ENCODE peak calls at places on chromosomes 3 and 15, in ten cellular contexts. E is tibial artery, T is tibial nerve, Q is cardiac muscle cell, U is neuronal stem cell, N is prostate gland, F is astrocyte, I is pancreas, V is endothelial cell of umbilical vein, O is left ventricle myocardium inferior. K is an unnamed sample. For H3K4me1, the result is how much of the 10 kb centered on the place peaks cover.

GRCh38 chr3:149152420-149152819 is 23.0 kb downstream of the HPS3 start:
- DNase-seq in E (no peak), T (no peak), Q (no peak), U (no peak), N (no peak), F (peak), I (no peak), V (no peak), O (no peak), K (no peak)

GRCh38 chr3:96803860-96804259 is 10.5 kb upstream of the EPHA6 start:
- DNase-seq in E (no peak), T (no peak), Q (no peak), U (no peak), N (no peak), F (no peak), I (no peak), V (no peak), O (no peak), K (no peak)

GRCh38 chr3:162525052-162525451 is 1028.4 kb downstream of the OTOL1 start:
- DNase-seq in E (no peak), T (peak), Q (no peak), U (no peak), N (no peak), F (peak), I (no peak), V (no peak), O (no peak), K (no peak)

GRCh38 chr15:94186770-94187331 is 44.5 kb upstream of the MCTP2 start:
- DNase-seq in E (no peak), T (no peak), Q (no peak), U (no peak), N (no peak), F (no peak), I (no peak), V (no peak), O (no peak), K (no peak)

GRCh38 chr3:78204977-78205376 is 1165.1 kb downstream of the ROBO2 start:
- DNase-seq in E (no peak), T (no peak), Q (peak), U (no peak), N (no peak), F (peak), I (no peak), V (peak), O (no peak), K (no peak)

GRCh38 chr3:172046268-172046915 is 7.0 kb downstream of the FNDC3B start:
- DNase-seq in E (no peak), T (no peak), Q (no peak), U (no peak), N (no peak), F (peak), I (no peak), V (no peak), O (no peak), K (no peak)

GRCh38 chr15:53072077-53072476 is 281.9 kb upstream of the ONECUT1 start:
- DNase-seq in E (no peak), T (no peak), Q (peak), U (peak), N (no peak), F (peak), I (peak), V (peak), O (no peak), K (no peak)

GRCh38 chr3:97793415-97794019 is 28.3 kb upstream of the CRYBG3 start:
- DNase-seq in E (no peak), T (peak), Q (peak), U (peak), N (peak), F (peak), I (no peak), V (peak), O (no peak), K (no peak)

GRCh38 chr3:69385723-69386483 is at the start of gene FRMD4B:
- DNase-seq in E (peak), T (no peak), Q (peak), U (no peak), N (peak), F (peak), I (peak), V (peak), O (peak), K (no peak)

GRCh38 chr3:43863966-43864933 is 173.5 kb downstream of the ABHD5 start:
- DNase-seq in E (no peak), T (no peak), Q (no peak), U (no peak), N (no peak), F (no peak), I (peak), V (no peak), O (no peak), K (no peak)

DNA sequence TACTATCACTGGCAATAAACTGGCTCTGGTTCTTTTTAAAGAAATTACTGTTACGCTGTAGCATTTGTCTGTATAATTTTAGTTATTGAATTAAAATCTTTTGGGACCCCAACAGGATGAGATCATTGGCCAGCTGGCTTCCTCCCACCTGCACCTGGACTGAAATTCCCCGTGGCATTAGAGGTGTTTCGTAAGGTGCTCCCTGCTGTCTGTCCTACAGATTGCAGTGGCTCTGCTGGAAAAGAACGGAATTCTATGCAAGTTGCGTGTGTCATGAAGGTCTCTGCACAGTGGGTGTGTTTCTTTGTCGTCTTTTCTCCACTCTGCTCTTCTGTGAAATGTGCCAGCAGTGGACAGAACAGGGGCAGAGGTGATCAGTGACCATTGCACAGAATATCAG is 383.4 kb downstream of the PTPRG start:
- DNase-seq in E (no peak), T (no peak), Q (no peak), U (no peak), N (no peak), F (no peak), I (no peak), V (no peak), O (no peak), K (no peak)
- H3K4me3 ChIP-seq in E (no peak), T (no peak), Q (no peak), U (no peak), N (no peak), F (no peak), I (no peak), V (no peak), O (no peak), K (no peak)

GRCh38 chr3:153625506-153625905 is 463.5 kb downstream of the RAP2B start:
- DNase-seq in E (no peak), T (no peak), Q (no peak), U (no peak), N (no peak), F (no peak), I (no peak), V (peak), O (no peak), K (no peak)
- H3K4me1 ChIP-seq in E (under half), T (under half), Q (under half), U (under half), N (under half), F (under half), I (under half), V (half or more), O (under half), K (under half)

GRCh38 chr3:142604940-142605339 is 8.7 kb downstream of the PLS1 start:
- DNase-seq in E (no peak), T (no peak), Q (no peak), U (no peak), N (no peak), F (no peak), I (no peak), V (no peak), O (no peak), K (no peak)

GRCh38 chr3:142613491-142613890 is 17.3 kb downstream of the PLS1 start:
- DNase-seq in E (no peak), T (no peak), Q (no peak), U (no peak), N (no peak), F (no peak), I (no peak), V (no peak), O (no peak), K (no peak)

GRCh38 chr3:142611206-142611605 is 15.0 kb downstream of the PLS1 start:
- DNase-seq in E (no peak), T (no peak), Q (no peak), U (no peak), N (no peak), F (no peak), I (no peak), V (no peak), O (no peak), K (no peak)

GRCh38 chr3:142608615-142609014 is 12.4 kb downstream of the PLS1 start:
- DNase-seq in E (no peak), T (no peak), Q (no peak), U (no peak), N (no peak), F (no peak), I (no peak), V (no peak), O (no peak), K (no peak)

DNA sequence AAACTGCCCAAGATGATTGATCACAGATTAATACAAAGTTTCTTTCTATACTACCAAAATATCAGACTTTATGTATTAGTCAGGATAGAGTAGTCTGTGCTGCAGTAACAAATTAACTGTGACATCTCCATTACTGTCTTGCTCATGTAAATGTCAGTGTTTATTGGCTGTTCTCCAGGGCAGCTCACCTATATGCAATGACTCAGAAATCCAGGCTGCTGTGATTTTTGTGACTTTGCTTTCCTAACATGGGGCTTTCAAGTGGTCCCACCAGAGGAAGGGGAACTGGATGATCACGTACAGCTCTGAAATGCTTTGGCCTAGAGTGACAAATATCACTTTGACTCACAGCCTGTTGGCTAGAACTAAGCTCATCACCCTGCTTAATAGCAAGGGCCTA is 12.9 kb downstream of the PLS1 start:
- DNase-seq in E (no peak), T (no peak), Q (no peak), U (no peak), N (no peak), F (no peak), I (no peak), V (no peak), O (no peak), K (no peak)
- H3K4me3 ChIP-seq in E (no peak), T (no peak), Q (no peak), U (no peak), N (no peak), F (no peak), I (no peak), V (no peak), O (no peak), K (no peak)

GRCh38 chr3:151263126-151263525 is 15.2 kb downstream of the P2RY14 start:
- DNase-seq in E (no peak), T (peak), Q (no peak), U (no peak), N (no peak), F (no peak), I (no peak), V (no peak), O (no peak), K (no peak)

GRCh38 chr3:151265166-151265565 is 13.2 kb downstream of the P2RY14 start:
- DNase-seq in E (no peak), T (no peak), Q (no peak), U (no peak), N (no peak), F (no peak), I (no peak), V (no peak), O (no peak), K (no peak)

GRCh38 chr3:151264611-151265010 is 13.7 kb downstream of the P2RY14 start:
- DNase-seq in E (no peak), T (no peak), Q (no peak), U (no peak), N (no peak), F (no peak), I (no peak), V (no peak), O (no peak), K (no peak)

GRCh38 chr3:151268267-151269235 is 9.8 kb downstream of the P2RY14 start:
- DNase-seq in E (no peak), T (no peak), Q (no peak), U (no peak), N (no peak), F (no peak), I (no peak), V (no peak), O (no peak), K (no peak)

GRCh38 chr3:151265866-151266265 is 12.5 kb downstream of the P2RY14 start:
- DNase-seq in E (no peak), T (no peak), Q (no peak), U (peak), N (no peak), F (no peak), I (no peak), V (no peak), O (no peak), K (no peak)
- H3K4me1 ChIP-seq in E (under half), T (under half), Q (under half), U (under half), N (under half), F (under half), I (under half), V (under half), O (under half), K (under half)

DNA sequence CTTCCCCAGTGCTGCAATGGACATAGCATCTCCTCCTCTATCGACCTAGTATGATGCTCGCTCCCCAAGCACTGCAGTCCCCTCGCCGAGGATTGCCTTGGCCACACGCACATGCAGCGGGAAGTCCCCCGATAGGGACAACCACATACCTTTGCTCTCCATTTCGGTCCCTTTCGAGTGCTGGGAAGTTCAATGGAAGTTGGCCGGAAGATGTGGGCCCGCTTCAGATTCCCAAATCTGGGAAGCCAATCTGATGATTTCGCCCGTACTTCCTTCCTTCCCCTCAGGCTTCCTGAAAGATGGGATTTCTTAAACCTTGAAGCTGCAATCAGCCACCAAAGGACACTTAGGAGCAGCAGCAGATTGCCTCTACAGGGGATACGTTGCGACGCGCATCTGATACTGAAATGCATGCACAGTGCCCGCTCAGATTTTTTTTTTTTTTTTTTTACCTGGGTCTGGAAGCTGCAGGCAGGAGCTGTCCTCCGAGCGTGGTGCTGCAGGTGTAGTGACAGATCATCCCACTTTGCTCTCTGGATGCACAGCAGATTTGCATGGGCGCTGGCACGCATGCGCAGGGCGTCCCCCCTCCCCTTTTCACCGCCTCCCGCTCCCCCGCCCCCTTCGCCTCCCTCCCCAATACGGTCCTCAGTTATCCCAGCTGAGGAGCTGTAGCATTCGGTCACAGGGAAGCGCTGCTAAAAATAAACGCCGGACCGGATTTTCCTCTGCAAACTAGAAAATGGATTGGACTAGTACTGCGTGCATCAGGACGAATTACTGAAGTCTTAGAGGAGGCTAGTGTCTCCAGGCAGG is at the start of gene FGF12:
- DNase-seq in E (no peak), T (peak), Q (peak), U (peak), N (peak), F (peak), I (peak), V (peak), O (peak), K (peak)
- H3K4me3 ChIP-seq in E (peak), T (peak), Q (peak), U (peak), N (no peak), F (peak), I (no peak), V (no peak), O (peak), K (no peak)

DNA sequence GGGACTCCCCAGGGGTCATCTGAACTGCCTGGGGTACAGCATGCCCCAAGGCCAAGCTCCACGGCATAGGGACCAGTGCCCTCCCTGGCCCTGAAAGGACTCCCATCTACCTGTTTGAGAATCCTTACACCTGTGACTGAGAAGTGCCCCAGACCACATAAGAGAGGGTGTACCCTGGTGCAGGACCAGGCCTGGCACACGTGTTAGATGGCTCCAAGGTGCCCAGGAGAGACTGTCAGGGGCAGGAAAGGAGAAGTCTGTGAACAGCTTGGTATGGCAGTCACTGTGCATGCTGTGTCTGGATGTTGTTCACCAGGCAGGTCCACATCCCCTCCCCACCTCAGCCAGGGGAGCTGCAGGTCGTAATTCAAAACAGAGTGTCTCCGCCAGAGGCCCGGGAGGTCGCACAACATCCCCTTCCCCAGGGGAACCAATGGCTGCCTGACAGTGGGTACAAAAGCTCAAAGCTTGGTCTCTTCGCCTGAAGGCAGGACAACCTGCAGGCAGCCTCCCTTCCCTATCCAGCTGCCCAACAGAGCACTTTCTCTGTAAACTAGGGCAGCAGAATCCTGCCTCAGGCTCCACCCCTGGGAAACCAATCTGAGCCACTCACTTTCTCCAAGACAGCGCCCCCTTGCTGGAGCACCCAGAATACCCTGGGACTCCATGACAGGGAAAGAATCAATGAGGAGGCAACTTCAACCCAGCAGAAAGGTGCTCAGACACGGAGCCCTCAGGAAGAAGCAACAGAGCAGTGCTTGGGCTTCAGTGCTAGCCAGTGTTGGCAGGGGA is 3.9 kb downstream of the NUP210 start:
- DNase-seq in E (no peak), T (no peak), Q (no peak), U (no peak), N (no peak), F (no peak), I (no peak), V (no peak), O (no peak), K (peak)
- H3K4me1 ChIP-seq in E (under half), T (under half), Q (under half), U (under half), N (under half), F (under half), I (under half), V (under half), O (under half), K (half or more)

GRCh38 chr3:50369271-50369670 is 9.9 kb upstream of the TMEM115 start:
- DNase-seq in E (no peak), T (no peak), Q (no peak), U (no peak), N (no peak), F (no peak), I (no peak), V (no peak), O (no peak), K (no peak)

GRCh38 chr3:50365080-50365841 is 5.9 kb upstream of the TMEM115 start:
- DNase-seq in E (peak), T (peak), Q (peak), U (peak), N (peak), F (peak), I (peak), V (peak), O (peak), K (peak)

GRCh38 chr3:50359760-50360110 is 414 bp upstream of the TMEM115 start:
- DNase-seq in E (no peak), T (no peak), Q (no peak), U (no peak), N (no peak), F (no peak), I (no peak), V (no peak), O (no peak), K (no peak)

GRCh38 chr3:50365842-50366220 is 6.5 kb upstream of the TMEM115 start:
- DNase-seq in E (no peak), T (no peak), Q (no peak), U (no peak), N (no peak), F (no peak), I (no peak), V (no peak), O (no peak), K (no peak)

DNA sequence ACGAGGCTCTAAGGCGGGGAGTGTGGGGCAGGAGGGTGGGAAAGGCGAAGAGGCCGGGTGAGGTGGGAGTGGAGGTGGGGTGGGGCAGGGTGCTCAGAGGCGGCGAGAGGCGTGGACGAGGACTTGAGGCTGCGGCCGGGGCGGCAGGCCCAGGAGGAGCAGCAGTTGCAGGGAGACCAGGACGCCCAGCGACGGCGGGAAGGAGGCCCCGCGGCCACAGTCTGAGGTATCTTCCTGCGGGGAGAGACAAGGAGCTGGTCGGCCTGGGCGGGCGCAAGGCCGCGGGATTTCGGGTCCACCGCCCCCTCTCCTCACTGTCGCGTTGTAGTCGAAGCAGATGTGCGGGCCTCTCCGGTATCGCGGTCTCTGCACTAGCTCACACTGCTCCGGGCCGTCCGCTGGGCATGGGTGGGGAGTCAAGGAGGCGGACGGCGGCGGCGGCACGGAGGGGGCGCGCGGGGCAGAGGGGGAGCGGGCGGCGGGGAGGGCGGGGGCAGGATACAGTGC is 5.3 kb upstream of the TMEM115 start:
- DNase-seq in E (no peak), T (no peak), Q (no peak), U (no peak), N (no peak), F (peak), I (peak), V (no peak), O (no peak), K (no peak)
- H3K4me3 ChIP-seq in E (peak), T (peak), Q (peak), U (peak), N (peak), F (peak), I (peak), V (peak), O (peak), K (no peak)

K was measured in CD4-positive, CD25-positive, alpha-beta regulatory T cell.